ENCODE peak calls at places on chromosomes 1 and 21, in five cellular contexts. I, B, M, H and K are unnamed samples.

GRCh38 chr21:28337319-28337718 is 655.4 kb downstream of the LTN1 start:
- DNase-seq in I (no peak), B (no peak), M (no peak), H (peak; percentile 5), K (no peak)

GRCh38 chr1:77961392-77961791 is 17.5 kb downstream of the FUBP1 start:
- DNase-seq in I (no peak), B (no peak), M (no peak), H (no peak), K (no peak)

GRCh38 chr1:68141079-68141800 is 90.8 kb upstream of the DIRAS3 start:
- DNase-seq in I (no peak), B (no peak), M (no peak), H (no peak), K (no peak)

GRCh38 chr1:177227978-177228720 is 57.4 kb downstream of the BRINP2 start:
- DNase-seq in I (no peak), B (no peak), M (no peak), H (no peak), K (no peak)

GRCh38 chr21:17590443-17590842 is 22.3 kb downstream of the BTG3 start:
- DNase-seq in I (no peak), B (no peak), M (no peak), H (no peak), K (no peak)

GRCh38 chr1:160633330-160633903 is 13.4 kb downstream of the SLAMF1 start:
- DNase-seq in I (no peak), B (no peak), M (no peak), H (no peak), K (no peak)

GRCh38 chr1:186974774-186975181 is 146.0 kb downstream of the PLA2G4A start:
- DNase-seq in I (no peak), B (no peak), M (no peak), H (peak; percentile 55), K (peak; percentile 28)

GRCh38 chr1:71049951-71050598 is 2.5 kb upstream of the PTGER3 start:
- DNase-seq in I (peak; percentile 66), B (no peak), M (no peak), H (peak; percentile 61), K (peak; percentile 53)

GRCh38 chr1:1021010-1021845 is 1.3 kb downstream of the AGRN start:
- DNase-seq in I (peak; percentile 35), B (no peak), M (no peak), H (peak; percentile 87), K (no peak)

GRCh38 chr1:228410671-228411070 is 4.0 kb upstream of the TRIM11 start:
- DNase-seq in I (no peak), B (no peak), M (no peak), H (no peak), K (no peak)

GRCh38 chr1:89598450-89599331 is 34.2 kb upstream of the LRRC8C start:
- DNase-seq in I (no peak), B (no peak), M (no peak), H (peak; percentile 29), K (no peak)